ENCODE peak calls at places on chromosome 1, in eight cellular contexts. A is adrenal gland, U is hepatocyte, Y is PC-3, N is aorta, Q is ascending aorta, W is upper lobe of right lung, O is tibial artery. S is an unnamed sample. For H3K9me3, the result is how much of the 10 kb centered on the place peaks cover.

GRCh38 chr1:167593860-167594259 is 36.2 kb upstream of the RCSD1 start:
- DNase-seq in A (no peak), U (no peak), Y (no peak), N (no peak), Q (no peak), W (no peak), O (no peak), S (no peak)

GRCh38 chr1:109850194-109850593 is 60.5 kb upstream of the CSF1 start:
- DNase-seq in A (no peak), U (no peak), Y (peak), N (no peak), Q (no peak), W (no peak), O (no peak), S (peak)

GRCh38 chr1:92797961-92798360 is 13.1 kb upstream of the EVI5 start:
- DNase-seq in A (no peak), U (no peak), Y (no peak), N (no peak), Q (no peak), W (no peak), O (no peak), S (peak)

GRCh38 chr1:8598060-8598724 is 219.2 kb downstream of the RERE start:
- DNase-seq in A (peak), U (peak), Y (no peak), N (peak), Q (no peak), W (no peak), O (no peak), S (peak)

GRCh38 chr1:28955930-28956552 is 41.7 kb downstream of the EPB41 start:
- DNase-seq in A (no peak), U (no peak), Y (peak), N (no peak), Q (no peak), W (no peak), O (no peak), S (peak)

GRCh38 chr1:64196074-64196869 is 7.2 kb upstream of the UBE2U start:
- DNase-seq in A (no peak), U (no peak), Y (no peak), N (no peak), Q (no peak), W (no peak), O (no peak), S (no peak)

GRCh38 chr1:31441558-31441957 is 28.5 kb downstream of the SERINC2 start:
- DNase-seq in A (no peak), U (no peak), Y (no peak), N (no peak), Q (no peak), W (no peak), O (no peak), S (no peak)

GRCh38 chr1:197312163-197312562 is 44.1 kb downstream of the CRB1 start:
- DNase-seq in A (no peak), U (no peak), Y (peak), N (no peak), Q (no peak), W (no peak), O (no peak), S (no peak)

GRCh38 chr1:155801149-155801548 is 55.9 kb downstream of the GON4L start:
- DNase-seq in A (no peak), U (no peak), Y (peak), N (no peak), Q (no peak), W (no peak), O (no peak), S (peak)

GRCh38 chr1:212814989-212815388 is 23.3 kb downstream of the TATDN3 start:
- DNase-seq in A (no peak), U (peak), Y (peak), N (no peak), Q (no peak), W (no peak), O (no peak), S (no peak)

GRCh38 chr1:109193653-109194590 is 19.8 kb upstream of the SARS1 start:
- DNase-seq in A (peak), U (peak), Y (peak), N (no peak), Q (no peak), W (peak), O (no peak), S (no peak)

GRCh38 chr1:156435551-156436318 is 64.8 kb downstream of the MEF2D start:
- DNase-seq in A (no peak), U (no peak), Y (no peak), N (no peak), Q (no peak), W (no peak), O (no peak), S (no peak)

GRCh38 chr1:4027492-4028138 is 127.5 kb upstream of the C1orf174 start:
- DNase-seq in A (no peak), U (no peak), Y (no peak), N (no peak), Q (no peak), W (no peak), O (no peak), S (no peak)
- H3K4me3 ChIP-seq in A (no peak), U (no peak), Y (no peak), N (no peak), Q (no peak), W (no peak), O (no peak), S (no peak)

DNA sequence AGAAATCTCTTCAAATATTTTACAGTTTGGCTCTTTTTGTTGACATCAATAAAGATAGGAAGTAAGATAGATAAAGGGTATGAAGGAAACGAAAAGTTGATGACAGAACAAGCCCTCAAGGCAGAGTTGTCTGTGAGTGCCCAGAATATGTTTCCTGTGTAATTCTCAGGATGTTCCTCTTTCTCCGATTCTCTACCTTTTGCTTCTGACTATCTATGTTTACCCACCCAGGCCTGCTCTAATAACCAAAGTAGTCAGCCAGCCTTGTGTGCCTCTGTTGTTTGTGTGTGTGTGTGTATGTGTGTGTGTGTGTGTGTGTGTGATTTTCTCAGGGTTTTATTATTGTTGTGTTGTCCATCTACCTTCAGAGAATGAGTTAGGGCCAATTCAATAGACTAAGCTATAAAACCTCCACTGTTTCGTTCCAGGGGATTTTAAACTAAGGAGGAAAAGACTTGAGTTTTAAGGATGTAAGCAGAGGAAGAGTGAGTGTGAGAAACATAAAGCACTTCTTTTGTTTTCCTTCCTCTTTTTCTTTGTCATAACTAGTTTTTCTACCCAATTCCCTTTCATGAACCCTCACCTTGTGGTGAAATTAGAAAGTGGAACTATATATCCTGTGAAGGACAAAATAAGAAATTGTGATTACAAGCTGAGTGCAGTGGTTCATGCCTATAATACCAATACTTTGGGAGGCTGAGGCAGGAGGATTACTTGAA is 627.4 kb upstream of the NR5A2 start:
- DNase-seq in A (no peak), U (no peak), Y (no peak), N (no peak), Q (no peak), W (no peak), O (no peak), S (no peak)
- H3K9me3 ChIP-seq in A (under half), U (under half), Y (under half), N (under half), Q (under half), W (under half), O (under half), S (under half)

GRCh38 chr1:207091185-207091906 is 2.7 kb downstream of the C4BPB start:
- DNase-seq in A (no peak), U (no peak), Y (no peak), N (no peak), Q (no peak), W (no peak), O (no peak), S (no peak)
- H3K4me3 ChIP-seq in A (no peak), U (no peak), Y (no peak), N (no peak), Q (no peak), W (no peak), O (no peak), S (no peak)

GRCh38 chr1:241848680-241849344 is 808 bp downstream of the EXO1 start:
- DNase-seq in A (no peak), U (no peak), Y (no peak), N (no peak), Q (no peak), W (no peak), O (no peak), S (peak)

GRCh38 chr1:241846375-241846774 is 1.6 kb upstream of the EXO1 start:
- DNase-seq in A (no peak), U (no peak), Y (no peak), N (no peak), Q (no peak), W (no peak), O (no peak), S (no peak)

GRCh38 chr1:241847540-241847795 is 536 bp upstream of the EXO1 start:
- DNase-seq in A (no peak), U (no peak), Y (no peak), N (no peak), Q (no peak), W (no peak), O (no peak), S (peak)

GRCh38 chr1:241847796-241848668 is at the start of gene EXO1:
- DNase-seq in A (peak), U (peak), Y (peak), N (peak), Q (peak), W (peak), O (peak), S (peak)

GRCh38 chr1:241846862-241847539 is 1.0 kb upstream of the EXO1 start:
- DNase-seq in A (no peak), U (no peak), Y (no peak), N (no peak), Q (no peak), W (no peak), O (no peak), S (no peak)
- H3K9me3 ChIP-seq in A (under half), U (under half), Y (under half), N (under half), Q (under half), W (under half), O (under half), S (under half)

GRCh38 chr1:87336623-87337067 is 8.0 kb downstream of the LMO4 start:
- DNase-seq in A (no peak), U (no peak), Y (no peak), N (no peak), Q (no peak), W (no peak), O (no peak), S (peak)
- H3K4me3 ChIP-seq in A (no peak), U (peak), Y (no peak), N (peak), Q (peak), W (peak), O (peak), S (peak)

GRCh38 chr1:82920418-82921248 is 1078.3 kb downstream of the TTLL7 start:
- DNase-seq in A (no peak), U (peak), Y (no peak), N (no peak), Q (no peak), W (no peak), O (no peak), S (no peak)

GRCh38 chr1:82921759-82922158 is 1077.2 kb downstream of the TTLL7 start:
- DNase-seq in A (no peak), U (no peak), Y (no peak), N (no peak), Q (no peak), W (no peak), O (no peak), S (no peak)

GRCh38 chr1:82923957-82924356 is 1075.0 kb downstream of the TTLL7 start:
- DNase-seq in A (no peak), U (no peak), Y (no peak), N (no peak), Q (no peak), W (no peak), O (no peak), S (no peak)

DNA sequence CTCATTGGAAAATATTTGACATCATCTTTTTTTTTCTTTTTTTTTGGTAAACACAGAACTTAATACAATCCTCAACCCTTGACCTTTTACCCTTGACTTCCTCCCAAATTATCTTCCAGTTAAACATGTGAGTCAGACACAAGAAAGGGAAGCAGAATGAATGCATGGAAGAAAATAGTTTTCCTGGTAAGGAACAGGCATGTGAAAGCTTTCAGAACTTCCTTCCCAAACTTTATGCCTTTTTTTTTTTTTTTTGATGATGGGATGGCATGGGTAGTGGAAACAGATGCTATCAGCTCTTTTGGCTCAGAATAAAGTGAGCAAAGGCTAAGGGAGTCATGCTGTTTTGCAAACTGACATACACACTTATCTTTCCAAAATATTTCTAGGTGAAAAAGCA is 1079.1 kb downstream of the TTLL7 start:
- DNase-seq in A (no peak), U (no peak), Y (no peak), N (no peak), Q (no peak), W (no peak), O (no peak), S (no peak)
- H3K9me3 ChIP-seq in A (under half), U (under half), Y (under half), N (under half), Q (under half), W (under half), O (under half), S (under half)

GRCh38 chr1:231355171-231355570 is 17.1 kb downstream of the SPRTN start:
- DNase-seq in A (no peak), U (no peak), Y (no peak), N (no peak), Q (no peak), W (no peak), O (no peak), S (no peak)

GRCh38 chr1:231354330-231355020 is 16.4 kb downstream of the SPRTN start:
- DNase-seq in A (no peak), U (no peak), Y (no peak), N (no peak), Q (no peak), W (no peak), O (no peak), S (no peak)

GRCh38 chr1:231357187-231357772 is 19.2 kb downstream of the SPRTN start:
- DNase-seq in A (no peak), U (no peak), Y (no peak), N (no peak), Q (no peak), W (no peak), O (no peak), S (no peak)

GRCh38 chr1:231359113-231359512 is 21.0 kb downstream of the SPRTN start:
- DNase-seq in A (no peak), U (no peak), Y (peak), N (no peak), Q (no peak), W (no peak), O (no peak), S (peak)

GRCh38 chr1:231357831-231358354 is 19.8 kb downstream of the SPRTN start:
- DNase-seq in A (peak), U (peak), Y (peak), N (no peak), Q (no peak), W (no peak), O (no peak), S (peak)
- H3K4me3 ChIP-seq in A (no peak), U (no peak), Y (no peak), N (no peak), Q (no peak), W (no peak), O (no peak), S (no peak)